ENCODE peak calls at places on chromosomes 5 and 9, in five cellular contexts. O is NCI-H1436, K is AML-193, J is NCI-H524, M is trophoblast cell. N is an unnamed sample.

GRCh38 chr5:179140293-179140692 is 80.1 kb downstream of the ZNF354C start:
- DNase-seq in O (no peak), M (no peak), K (no peak), J (no peak), N (no peak)

GRCh38 chr9:6355728-6356127 is 27.6 kb downstream of the TPD52L3 start:
- DNase-seq in M (no peak), K (no peak), O (no peak), J (no peak), N (no peak)

GRCh38 chr5:55691265-55692105 is 20.6 kb downstream of the SLC38A9 start:
- DNase-seq in M (no peak), O (peak), J (peak), K (peak), N (peak)

GRCh38 chr9:115039686-115040085 is 78.3 kb downstream of the TNC start:
- DNase-seq in K (no peak), O (no peak), J (no peak), M (no peak), N (no peak)

GRCh38 chr9:14661421-14662059 is 31.7 kb downstream of the ZDHHC21 start:
- DNase-seq in O (peak), K (peak), M (peak), J (peak), N (peak)

GRCh38 chr5:89267764-89268163 is 384.8 kb upstream of the MEF2C start:
- DNase-seq in O (no peak), M (no peak), K (no peak), J (no peak), N (no peak)

GRCh38 chr5:138463335-138464017 is 1.8 kb upstream of the EGR1 start:
- DNase-seq in O (no peak), M (no peak), K (no peak), J (peak), N (peak)

GRCh38 chr5:66144799-66145390 is 795 bp downstream of the SREK1 start:
- DNase-seq in O (peak), M (peak), J (no peak), K (peak), N (no peak)

GRCh38 chr5:28301676-28302075 is 1263.3 kb upstream of the CDH9 start:
- DNase-seq in O (no peak), M (peak), J (no peak), K (no peak), N (peak)

GRCh38 chr5:67156976-67157583 is 39.5 kb downstream of the CD180 start:
- DNase-seq in J (peak), O (no peak), M (no peak), K (peak), N (peak)

GRCh38 chr5:74433255-74434123 is 207.0 kb downstream of the ENC1 start:
- DNase-seq in J (no peak), O (no peak), M (no peak), K (peak), N (no peak)

GRCh38 chr5:1938310-1939000 is 55.7 kb upstream of the IRX4 start:
- DNase-seq in M (no peak), K (no peak), J (no peak), O (no peak), N (no peak)

GRCh38 chr5:56815657-56816545 is 552 bp downstream of the MAP3K1 start:
- DNase-seq in O (no peak), M (no peak), J (peak), K (no peak), N (peak)

GRCh38 chr9:69070201-69070600 is 34.6 kb downstream of the FXN start:
- DNase-seq in O (no peak), K (no peak), J (no peak), M (no peak), N (no peak)

GRCh38 chr9:4371108-4371507 is 71.2 kb upstream of the GLIS3 start:
- DNase-seq in K (no peak), M (peak), J (no peak), O (no peak), N (no peak)

GRCh38 chr9:108053555-108054061 is 564.0 kb upstream of the KLF4 start:
- DNase-seq in O (peak), J (peak), M (no peak), K (no peak), N (no peak)

GRCh38 chr9:19306568-19306967 is 73.5 kb downstream of the RPS6 start:
- DNase-seq in K (no peak), J (no peak), O (no peak), M (no peak), N (no peak)

GRCh38 chr9:108351571-108351970 is 504.2 kb downstream of the ACTL7B start:
- DNase-seq in O (no peak), K (no peak), M (no peak), J (no peak), N (no peak)

GRCh38 chr9:14127656-14128055 is 186.3 kb downstream of the NFIB start:
- DNase-seq in K (no peak), M (no peak), O (no peak), J (no peak), N (no peak)

GRCh38 chr9:90871327-90871935 is 69.8 kb downstream of the SYK start:
- DNase-seq in M (peak), K (no peak), O (no peak), J (no peak), N (no peak)

GRCh38 chr9:100492952-100493351 is 20.0 kb downstream of the TMEFF1 start:
- DNase-seq in O (no peak), K (no peak), J (no peak), M (no peak), N (peak)